ENCODE peak calls at places on chromosome 4, in five cellular contexts. K, F, Y, I and D are unnamed samples.

GRCh38 chr4:171956678-171957077 is 143.5 kb downstream of the GALNTL6 start:
- DNase-seq in K (no peak), F (no peak), Y (no peak), I (no peak), D (no peak)

GRCh38 chr4:173935622-173936405 is 347.7 kb downstream of the FBXO8 start:
- DNase-seq in K (no peak), F (no peak), Y (no peak), I (no peak), D (no peak)

GRCh38 chr4:186910385-186910784 is 186.7 kb upstream of the FAT1 start:
- DNase-seq in K (no peak), F (no peak), Y (no peak), I (no peak), D (no peak)

GRCh38 chr4:180156684-180157083 is 2086.5 kb upstream of the TENM3 start:
- DNase-seq in K (no peak), F (no peak), Y (no peak), I (no peak), D (no peak)

GRCh38 chr4:144410230-144410783 is 235.6 kb upstream of the HHIP start:
- DNase-seq in K (no peak), F (no peak), Y (peak; percentile 21), I (no peak), D (no peak)

GRCh38 chr4:56118845-56119244 is 170.1 kb downstream of the CEP135 start:
- DNase-seq in K (no peak), F (no peak), Y (no peak), I (no peak), D (no peak)

GRCh38 chr4:80425701-80426100 is 90.2 kb downstream of the CFAP299 start:
- DNase-seq in K (no peak), F (no peak), Y (no peak), I (no peak), D (no peak)

GRCh38 chr4:34964613-34965012 is 1279.7 kb downstream of the ARAP2 start:
- DNase-seq in K (no peak), F (no peak), Y (no peak), I (no peak), D (no peak)

GRCh38 chr4:153383131-153383530 is 38.6 kb downstream of the MND1 start:
- DNase-seq in K (no peak), F (no peak), Y (no peak), I (no peak), D (no peak)

GRCh38 chr4:107993969-107994368 is 4.3 kb downstream of the HADH start:
- DNase-seq in K (no peak), F (no peak), Y (no peak), I (no peak), D (no peak)

GRCh38 chr4:101328063-101328602 is 19.2 kb downstream of the PPP3CA start:
- DNase-seq in K (no peak), F (no peak), Y (no peak), I (no peak), D (no peak)

GRCh38 chr4:129929984-129930383 is 834.0 kb downstream of the C4orf33 start:
- DNase-seq in K (no peak), F (no peak), Y (no peak), I (no peak), D (no peak)

GRCh38 chr4:176437756-176438155 is 118.0 kb downstream of the SPCS3 start:
- DNase-seq in K (no peak), F (no peak), Y (no peak), I (no peak), D (no peak)

GRCh38 chr4:164313899-164314298 is 440.0 kb upstream of the SMIM31 start:
- DNase-seq in K (no peak), F (no peak), Y (no peak), I (no peak), D (no peak)

GRCh38 chr4:157421365-157421764 is 200.8 kb downstream of the GRIA2 start:
- DNase-seq in K (no peak), F (no peak), Y (no peak), I (no peak), D (no peak)

GRCh38 chr4:140839396-140839795 is 83.2 kb upstream of the TBC1D9 start:
- DNase-seq in K (no peak), F (no peak), Y (no peak), I (no peak), D (no peak)

GRCh38 chr4:158810487-158811215 is 41.8 kb downstream of the FNIP2 start:
- DNase-seq in K (peak; percentile 68), F (no peak), Y (no peak), I (no peak), D (no peak)

GRCh38 chr4:175509320-175509719 is 302.7 kb downstream of the GPM6A start:
- DNase-seq in K (no peak), F (no peak), Y (no peak), I (peak; percentile 1), D (peak; percentile 11)

GRCh38 chr4:129428454-129428853 is 332.5 kb downstream of the C4orf33 start:
- DNase-seq in K (no peak), F (no peak), Y (no peak), I (no peak), D (no peak)

GRCh38 chr4:87007345-87008181 is 72.8 kb downstream of the AFF1 start:
- DNase-seq in K (peak; percentile 69), F (peak; percentile 72), Y (no peak), I (peak; percentile 84), D (peak; percentile 50)

GRCh38 chr4:577499-578450 is 1.7 kb upstream of the TMEM271 start:
- DNase-seq in K (no peak), F (no peak), Y (no peak), I (no peak), D (no peak)

DNA sequence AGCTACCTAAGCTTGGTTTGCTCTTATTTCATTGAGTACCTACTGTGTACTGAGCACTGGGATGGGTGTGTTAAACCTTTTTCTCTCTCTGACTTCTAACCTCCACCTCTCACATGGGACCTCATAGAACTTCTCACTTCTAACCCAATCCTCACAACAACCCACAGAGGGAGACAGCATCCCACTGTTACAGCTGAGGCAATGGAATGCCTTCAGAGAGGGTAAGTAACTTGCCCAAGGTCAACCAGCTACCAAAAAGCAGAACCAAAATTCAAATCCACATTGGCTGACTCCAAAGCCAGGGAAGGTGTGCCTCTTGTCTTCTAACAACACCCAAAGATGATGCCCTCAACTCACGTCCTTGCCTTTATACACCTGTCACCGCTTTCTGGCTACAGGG is 5.4 kb downstream of the SEL1L3 start:
- DNase-seq in K (no peak), F (no peak), Y (no peak), I (no peak), D (no peak)
- TF ChIP-seq CTCF in K (no peak), F (no peak), Y (no peak), I (peak; percentile 40), D (no peak)

GRCh38 chr4:85964298-85964697 is 395.6 kb downstream of the MAPK10 start:
- DNase-seq in K (no peak), F (no peak), Y (no peak), I (no peak), D (no peak)
- TF ChIP-seq CTCF in K (no peak), F (no peak), Y (peak; percentile 25), I (no peak), D (no peak)

GRCh38 chr4:146243883-146244277 is 29.5 kb downstream of the REELD1 start:
- DNase-seq in K (no peak), F (no peak), Y (no peak), I (no peak), D (no peak)

GRCh38 chr4:146245899-146246298 is 31.6 kb downstream of the REELD1 start:
- DNase-seq in K (no peak), F (no peak), Y (no peak), I (no peak), D (no peak)

GRCh38 chr4:146245246-146245645 is 30.9 kb downstream of the REELD1 start:
- DNase-seq in K (no peak), F (no peak), Y (no peak), I (no peak), D (no peak)

GRCh38 chr4:146243141-146243882 is 29.0 kb downstream of the REELD1 start:
- DNase-seq in K (no peak), F (peak; percentile 76), Y (no peak), I (peak; percentile 37), D (no peak)

GRCh38 chr4:146244496-146244895 is 30.2 kb downstream of the REELD1 start:
- DNase-seq in K (no peak), F (no peak), Y (no peak), I (no peak), D (no peak)
- TF ChIP-seq CTCF in K (no peak), F (no peak), Y (no peak), I (no peak), D (no peak)

GRCh38 chr4:17562157-17562556 is 14.8 kb upstream of the LAP3 start:
- DNase-seq in K (no peak), F (no peak), Y (no peak), I (peak; percentile 17), D (no peak)
- TF ChIP-seq CTCF in K (no peak), F (no peak), Y (peak; percentile 31), I (peak; percentile 42), D (no peak)

DNA sequence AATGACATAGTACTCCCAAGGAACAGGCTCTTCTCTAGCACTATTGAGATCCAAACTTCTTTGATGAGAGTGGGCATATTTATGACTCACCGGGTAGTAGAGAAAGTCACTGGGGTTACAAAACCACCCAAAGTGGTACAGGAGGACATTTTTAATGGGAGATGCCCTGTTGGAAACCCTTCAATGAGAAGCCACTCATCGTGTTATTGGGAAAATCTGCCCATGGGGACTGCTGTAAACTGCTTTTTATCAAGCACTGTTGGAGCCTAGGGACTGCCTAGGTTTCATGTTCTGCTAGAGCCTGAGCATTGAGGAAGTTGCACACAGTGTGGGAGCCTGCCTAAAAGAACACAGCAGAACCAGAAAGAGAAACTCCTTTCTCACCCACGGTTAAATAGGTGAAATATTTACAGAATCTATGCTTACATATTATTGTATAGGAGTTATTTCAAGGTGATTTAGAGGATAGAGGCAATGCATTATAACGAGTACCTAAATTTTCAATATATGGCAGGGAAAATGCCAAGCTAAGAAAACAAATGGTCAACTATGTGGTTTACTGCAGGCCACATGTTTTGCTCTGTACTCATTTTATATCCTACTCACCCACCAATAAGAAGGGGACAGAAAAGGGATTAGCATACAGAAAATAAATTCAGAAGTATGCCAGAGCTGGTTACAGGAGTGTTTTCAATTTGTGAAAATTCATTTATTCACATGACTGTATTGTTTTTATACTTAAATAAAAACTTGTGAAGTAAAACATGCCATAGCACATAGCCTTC is 559.1 kb downstream of the FSTL5 start:
- DNase-seq in K (no peak), F (no peak), Y (no peak), I (no peak), D (no peak)
- TF ChIP-seq CTCF in K (no peak), F (no peak), Y (no peak), I (no peak), D (no peak)

GRCh38 chr4:40933272-40934053 is 183.7 kb downstream of the NSUN7 start:
- DNase-seq in K (no peak), F (no peak), Y (no peak), I (no peak), D (no peak)

GRCh38 chr4:40931238-40931637 is 181.5 kb downstream of the NSUN7 start:
- DNase-seq in K (no peak), F (no peak), Y (no peak), I (no peak), D (no peak)

GRCh38 chr4:40927108-40927507 is 177.4 kb downstream of the NSUN7 start:
- DNase-seq in K (no peak), F (no peak), Y (no peak), I (no peak), D (no peak)

GRCh38 chr4:40934671-40935070 is 184.9 kb downstream of the NSUN7 start:
- DNase-seq in K (no peak), F (no peak), Y (no peak), I (no peak), D (no peak)

DNA sequence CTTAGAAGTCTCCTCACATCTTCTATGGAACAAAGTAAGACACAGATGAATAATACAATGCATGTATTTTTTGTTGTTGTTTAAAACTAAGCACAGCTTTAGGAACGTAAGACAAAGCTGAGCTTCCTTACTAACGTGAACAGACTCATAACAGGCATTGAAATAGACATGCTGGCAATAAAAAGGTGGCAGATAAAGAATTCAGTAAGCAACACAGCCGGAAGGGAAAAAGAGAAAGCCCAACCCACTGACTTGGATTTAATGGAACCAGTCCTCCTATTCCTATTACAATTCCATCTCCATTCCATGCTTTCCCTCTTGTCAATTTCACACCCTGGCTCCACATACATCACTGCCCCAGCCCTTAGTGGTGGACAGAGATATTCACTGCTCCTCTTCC is 182.1 kb downstream of the NSUN7 start:
- DNase-seq in K (no peak), F (no peak), Y (no peak), I (no peak), D (no peak)
- TF ChIP-seq CTCF in K (no peak), F (no peak), Y (no peak), I (no peak), D (no peak)